ENCODE peak calls at places on chromosomes 2 and 18, in six cellular contexts. U is H1, S is SK-N-SH, B is K562, M is GM12878, D is HepG2. J is an unnamed sample.

GRCh38 chr2:235613671-235614070 is 119.8 kb downstream of the AGAP1 start:
- DNase-seq in U (no peak), S (no peak), B (no peak), M (no peak), D (no peak), J (no peak)

GRCh38 chr2:33521791-33522281 is 45.4 kb downstream of the RASGRP3 start:
- DNase-seq in U (no peak), S (no peak), B (no peak), M (no peak), D (no peak), J (no peak)

GRCh38 chr2:16626497-16626896 is 39.1 kb downstream of the CYRIA start:
- DNase-seq in U (no peak), S (no peak), B (no peak), M (no peak), D (no peak), J (no peak)

GRCh38 chr2:76861708-76862107 is 660.5 kb downstream of the LRRTM4 start:
- DNase-seq in U (no peak), S (no peak), B (no peak), M (peak), D (no peak), J (no peak)

GRCh38 chr2:23662941-23663729 is 263.8 kb downstream of the ATAD2B start:
- DNase-seq in U (no peak), S (no peak), B (no peak), M (no peak), D (no peak), J (no peak)

GRCh38 chr2:217336694-217337093 is 476.8 kb upstream of the TNP1 start:
- DNase-seq in U (no peak), S (no peak), B (no peak), M (no peak), D (no peak), J (no peak)

GRCh38 chr2:72008608-72009007 is 139.1 kb downstream of the CYP26B1 start:
- DNase-seq in U (peak), S (no peak), B (no peak), M (no peak), D (no peak), J (no peak)

GRCh38 chr2:3491716-3492474 is 27.4 kb downstream of the ADI1 start:
- DNase-seq in U (no peak), S (peak), B (no peak), M (no peak), D (no peak), J (no peak)

GRCh38 chr2:168097431-168097830 is 150.0 kb downstream of the STK39 start:
- DNase-seq in U (no peak), S (no peak), B (no peak), M (no peak), D (no peak), J (no peak)

GRCh38 chr18:44840053-44840826 is 159.6 kb downstream of the SETBP1 start:
- DNase-seq in U (no peak), S (no peak), B (no peak), M (no peak), D (no peak), J (no peak)

GRCh38 chr2:60410458-60411146 is 142.9 kb downstream of the BCL11A start:
- DNase-seq in U (peak), S (no peak), B (no peak), M (no peak), D (no peak), J (no peak)

GRCh38 chr18:57550510-57550909 is 36.0 kb downstream of the FECH start:
- DNase-seq in U (no peak), S (no peak), B (no peak), M (no peak), D (no peak), J (no peak)

GRCh38 chr2:10773841-10774341 is 38.7 kb downstream of the PDIA6 start:
- DNase-seq in U (no peak), S (peak), B (no peak), M (no peak), D (no peak), J (no peak)

GRCh38 chr2:67272195-67272594 is 124.9 kb upstream of the ETAA1 start:
- DNase-seq in U (no peak), S (no peak), B (no peak), M (no peak), D (no peak), J (no peak)

GRCh38 chr2:156935611-156936010 is 321.9 kb upstream of the GALNT5 start:
- DNase-seq in U (no peak), S (no peak), B (no peak), M (no peak), D (no peak), J (no peak)

GRCh38 chr18:3525870-3526420 is 76.0 kb downstream of the TGIF1 start:
- DNase-seq in U (no peak), S (no peak), B (peak), M (peak), D (no peak), J (peak)

GRCh38 chr2:212147921-212148513 is 390.6 kb downstream of the ERBB4 start:
- DNase-seq in U (no peak), S (no peak), B (peak), M (no peak), D (peak), J (no peak)

GRCh38 chr2:101303688-101304087 is 4.8 kb downstream of the RNF149 start:
- DNase-seq in U (no peak), S (no peak), B (no peak), M (no peak), D (no peak), J (no peak)

GRCh38 chr2:44388877-44389276 is 27.1 kb downstream of the CAMKMT start:
- DNase-seq in U (no peak), S (no peak), B (no peak), M (no peak), D (no peak), J (no peak)

GRCh38 chr2:185255566-185255965 is 483.0 kb upstream of the FSIP2 start:
- DNase-seq in U (no peak), S (no peak), B (no peak), M (no peak), D (peak), J (no peak)
- H3K4me3 ChIP-seq in U (no peak), S (no peak), B (no peak), M (no peak), D (no peak), J (no peak)

DNA sequence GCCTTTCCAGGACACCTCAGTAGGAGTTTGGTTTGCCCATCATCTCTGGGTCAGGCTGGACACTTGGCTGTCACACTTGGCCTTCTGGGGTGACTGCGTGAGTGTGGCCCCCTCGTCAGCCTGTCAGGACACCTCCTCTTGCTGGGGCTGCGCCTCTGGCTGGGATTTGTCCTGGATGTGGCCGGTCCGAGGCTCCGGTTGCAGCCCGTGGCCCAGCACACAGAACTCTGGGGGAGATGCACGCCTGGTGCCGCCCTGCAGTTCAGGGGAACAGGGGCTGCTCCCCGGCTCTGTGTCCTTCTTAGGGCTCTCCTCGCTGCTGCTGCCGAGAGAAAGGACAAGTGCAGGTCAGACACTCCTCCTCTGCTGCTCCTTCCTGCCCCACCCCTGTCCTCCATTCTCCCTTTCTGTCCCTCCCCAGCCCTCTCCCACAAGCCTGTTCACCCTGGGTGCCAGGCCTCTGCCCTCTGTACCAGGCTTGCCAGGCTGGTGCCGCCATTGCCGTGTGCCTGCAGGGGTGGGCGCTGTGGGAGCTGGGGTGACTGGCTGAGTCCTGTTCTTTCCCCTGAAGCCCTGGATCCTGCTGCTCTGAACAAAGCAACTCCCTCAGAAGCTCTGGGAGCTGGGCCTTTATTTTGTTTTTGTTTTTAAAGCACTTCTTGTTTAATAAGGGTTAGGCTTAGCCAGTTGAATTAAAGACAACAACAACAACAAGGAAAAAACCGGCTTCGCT is 9.4 kb downstream of the PCARE start:
- DNase-seq in U (no peak), S (peak), B (no peak), M (no peak), D (no peak), J (no peak)
- H3K27ac ChIP-seq in U (no peak), S (no peak), B (no peak), M (no peak), D (no peak), J (no peak)

GRCh38 chr2:46703588-46703987 is 212.0 kb downstream of the MCFD2 start:
- DNase-seq in U (no peak), S (no peak), B (no peak), M (peak), D (no peak), J (no peak)
- TF ChIP-seq GABPA in U (no peak), S (no peak), B (no peak), M (no peak), D (no peak), J (no peak)

GRCh38 chr18:907880-908512 is 3.3 kb downstream of the ADCYAP1 start:
- DNase-seq in U (peak), S (peak), B (no peak), M (no peak), D (no peak), J (no peak)
- H3K4me3 ChIP-seq in U (peak), S (peak), B (no peak), M (no peak), D (no peak), J (no peak)

GRCh38 chr2:231169475-231169874 is 29.0 kb upstream of the ARMC9 start:
- DNase-seq in U (no peak), S (peak), B (no peak), M (no peak), D (no peak), J (no peak)
- H3K27ac ChIP-seq in U (no peak), S (peak), B (no peak), M (no peak), D (no peak), J (peak)

J was measured in HL-60.